ENCODE peak calls at places on chromosome 11, in four cellular contexts. One of them, this sample, is unnamed. For H3K9me3 and H3K36me3, the result is how much of the 10 kb centered on the place peaks cover.

GRCh38 chr11:73866095-73866579 is 10.5 kb downstream of the COA4 start:
- DNase-seq in cardiac muscle cell: no peak
- DNase-seq in PC-3: peak
- DNase-seq in stomach: no peak
- DNase-seq in this sample: peak

GRCh38 chr11:134559617-134559992 is 147.6 kb upstream of the B3GAT1 start:
- DNase-seq in cardiac muscle cell: no peak
- DNase-seq in stomach: no peak
- DNase-seq in PC-3: no peak
- DNase-seq in this sample: no peak

GRCh38 chr11:134463716-134464115 is 51.7 kb upstream of the B3GAT1 start:
- DNase-seq in stomach: no peak
- DNase-seq in PC-3: no peak
- DNase-seq in cardiac muscle cell: no peak
- DNase-seq in this sample: no peak

GRCh38 chr11:95501761-95502266 is 270.8 kb upstream of the SESN3 start:
- DNase-seq in cardiac muscle cell: no peak
- DNase-seq in stomach: no peak
- DNase-seq in PC-3: no peak
- DNase-seq in this sample: no peak

GRCh38 chr11:7480132-7480531 is 5.2 kb upstream of the OLFML1 start:
- DNase-seq in stomach: no peak
- DNase-seq in cardiac muscle cell: no peak
- DNase-seq in PC-3: no peak
- DNase-seq in this sample: no peak

GRCh38 chr11:87859583-87859982 is 315.7 kb downstream of the RAB38 start:
- DNase-seq in stomach: peak
- DNase-seq in cardiac muscle cell: peak
- DNase-seq in PC-3: peak
- DNase-seq in this sample: no peak

GRCh38 chr11:115933564-115933963 is 429.3 kb upstream of the CADM1 start:
- DNase-seq in cardiac muscle cell: peak
- DNase-seq in stomach: no peak
- DNase-seq in PC-3: no peak
- DNase-seq in this sample: no peak

GRCh38 chr11:12251651-12252560 is 125.5 kb upstream of the PARVA start:
- DNase-seq in PC-3: no peak
- DNase-seq in stomach: no peak
- DNase-seq in cardiac muscle cell: no peak
- DNase-seq in this sample: no peak

GRCh38 chr11:2664886-2665746 is 34.7 kb downstream of the KCNQ1OT1 start:
- DNase-seq in PC-3: no peak
- DNase-seq in stomach: peak
- DNase-seq in cardiac muscle cell: no peak
- DNase-seq in this sample: no peak

GRCh38 chr11:3201112-3201581 is 17.5 kb downstream of the MRGPRG start:
- DNase-seq in PC-3: no peak
- DNase-seq in stomach: no peak
- DNase-seq in cardiac muscle cell: no peak
- DNase-seq in this sample: no peak

GRCh38 chr11:6238902-6239301 is at the start of gene CNGA4:
- DNase-seq in PC-3: no peak
- DNase-seq in stomach: no peak
- DNase-seq in cardiac muscle cell: no peak
- DNase-seq in this sample: no peak

GRCh38 chr11:92423635-92424034 is 199.0 kb downstream of the FAT3 start:
- DNase-seq in PC-3: no peak
- DNase-seq in cardiac muscle cell: no peak
- DNase-seq in stomach: no peak
- DNase-seq in this sample: no peak

GRCh38 chr11:98107736-98108135 is 913.0 kb upstream of the CNTN5 start:
- DNase-seq in PC-3: no peak
- DNase-seq in cardiac muscle cell: peak
- DNase-seq in stomach: no peak
- DNase-seq in this sample: no peak

GRCh38 chr11:118434553-118435232 is 1.6 kb upstream of the KMT2A start:
- DNase-seq in stomach: no peak
- DNase-seq in cardiac muscle cell: peak
- DNase-seq in PC-3: peak
- DNase-seq in this sample: peak

GRCh38 chr11:132186699-132187098 is 816.3 kb downstream of the NTM start:
- DNase-seq in PC-3: no peak
- DNase-seq in cardiac muscle cell: peak
- DNase-seq in stomach: no peak
- DNase-seq in this sample: no peak

GRCh38 chr11:11948242-11948947 is 60.0 kb downstream of the DKK3 start:
- DNase-seq in cardiac muscle cell: no peak
- DNase-seq in PC-3: peak
- DNase-seq in stomach: no peak
- DNase-seq in this sample: no peak

GRCh38 chr11:131108780-131109179 is 192.5 kb upstream of the SNX19 start:
- DNase-seq in PC-3: peak
- DNase-seq in stomach: no peak
- DNase-seq in cardiac muscle cell: no peak
- DNase-seq in this sample: no peak

GRCh38 chr11:3126901-3127691 is 38.0 kb downstream of the OSBPL5 start:
- DNase-seq in stomach: no peak
- DNase-seq in PC-3: no peak
- DNase-seq in cardiac muscle cell: no peak
- DNase-seq in this sample: no peak

GRCh38 chr11:119798656-119799055 is 69.7 kb upstream of the NECTIN1 start:
- DNase-seq in PC-3: no peak
- DNase-seq in cardiac muscle cell: no peak
- DNase-seq in stomach: no peak
- DNase-seq in this sample: no peak

GRCh38 chr11:102874842-102875241 is at the start of gene MMP12:
- DNase-seq in stomach: no peak
- DNase-seq in PC-3: no peak
- DNase-seq in cardiac muscle cell: no peak
- DNase-seq in this sample: no peak

GRCh38 chr11:59997800-59998199 is 19.2 kb upstream of the OOSP4B start:
- DNase-seq in PC-3: peak
- DNase-seq in stomach: no peak
- DNase-seq in cardiac muscle cell: no peak
- DNase-seq in this sample: no peak

GRCh38 chr11:59289782-59290181 is 68.9 kb upstream of the OR5AN1 start:
- DNase-seq in stomach: no peak
- DNase-seq in cardiac muscle cell: no peak
- DNase-seq in PC-3: no peak
- DNase-seq in this sample: no peak

GRCh38 chr11:65863889-65864757 is 3.9 kb downstream of the MUS81 start:
- DNase-seq in PC-3: no peak
- DNase-seq in stomach: no peak
- DNase-seq in cardiac muscle cell: no peak
- DNase-seq in this sample: no peak

GRCh38 chr11:94457118-94458029 is 36.3 kb downstream of the MRE11 start:
- DNase-seq in stomach: no peak
- DNase-seq in PC-3: no peak
- DNase-seq in cardiac muscle cell: no peak
- DNase-seq in this sample: no peak

DNA sequence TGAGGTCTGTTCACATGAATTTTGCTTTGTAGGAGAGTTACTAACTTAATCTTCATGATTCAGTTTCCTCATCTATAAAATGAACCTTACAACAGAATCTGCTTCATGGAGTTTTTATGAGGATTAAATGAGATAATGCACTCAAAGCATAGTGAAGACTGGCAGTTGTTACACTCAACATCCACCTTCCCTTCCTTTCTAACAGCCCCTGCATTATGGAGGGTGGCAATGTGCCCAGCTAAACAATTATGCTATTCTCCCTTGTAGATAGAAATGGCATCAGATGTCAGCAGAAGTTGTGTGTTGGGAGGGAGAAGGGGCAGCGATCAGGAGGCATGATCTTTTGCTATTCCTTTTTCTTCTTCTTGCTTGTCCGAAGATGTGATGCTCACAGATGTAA is 6.5 kb downstream of the POU2AF1 start:
- DNase-seq in PC-3: no peak
- DNase-seq in cardiac muscle cell: no peak
- DNase-seq in stomach: no peak
- DNase-seq in this sample: no peak
- H3K4me3 ChIP-seq in PC-3: no peak
- H3K4me3 ChIP-seq in cardiac muscle cell: no peak
- H3K4me3 ChIP-seq in stomach: no peak
- H3K4me3 ChIP-seq in this sample: no peak

GRCh38 chr11:54979375-54979774 is 272.7 kb downstream of the OR4A5 start:
- DNase-seq in cardiac muscle cell: no peak
- DNase-seq in PC-3: no peak
- DNase-seq in stomach: no peak
- DNase-seq in this sample: no peak
- H3K9me3 ChIP-seq in cardiac muscle cell: under half
- H3K9me3 ChIP-seq in PC-3: half or more
- H3K9me3 ChIP-seq in stomach: half or more
- H3K9me3 ChIP-seq in this sample: under half

DNA sequence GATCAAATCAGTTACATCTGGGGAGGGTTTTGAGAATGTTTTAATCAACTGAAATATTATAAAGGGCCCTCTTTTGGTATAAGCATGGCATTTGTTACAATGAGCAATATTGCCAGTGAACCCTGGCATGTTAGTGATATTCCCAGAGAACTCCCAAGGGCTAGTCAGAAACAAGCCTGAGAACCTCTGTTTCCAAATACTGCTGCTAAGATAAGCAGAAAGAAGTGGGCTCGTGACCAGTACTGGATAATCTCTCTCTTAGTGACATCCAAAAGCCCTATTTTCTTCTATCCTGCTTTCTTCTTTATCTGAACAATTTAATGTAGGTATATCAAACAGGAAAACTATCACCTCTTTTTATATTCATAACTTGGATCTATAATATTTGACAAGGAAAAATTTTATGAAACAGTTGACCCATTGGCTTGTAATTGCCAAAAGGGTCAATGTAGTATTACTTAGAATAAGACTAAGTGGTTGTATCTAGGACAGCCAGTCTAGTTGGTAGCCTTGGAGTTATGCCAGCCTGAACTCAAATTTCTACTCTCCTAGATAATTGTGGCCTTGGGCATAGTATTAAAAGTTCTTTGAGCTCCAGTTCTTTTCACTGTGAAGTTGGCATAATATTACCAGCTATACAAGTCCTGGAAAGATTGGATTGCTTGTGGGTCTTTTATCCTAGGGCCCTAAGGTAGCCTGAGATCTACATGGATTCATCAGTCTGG is 15.7 kb downstream of the CAT start:
- DNase-seq in cardiac muscle cell: no peak
- DNase-seq in PC-3: no peak
- DNase-seq in stomach: no peak
- DNase-seq in this sample: no peak
- H3K36me3 ChIP-seq in cardiac muscle cell: under half
- H3K36me3 ChIP-seq in PC-3: half or more
- H3K36me3 ChIP-seq in stomach: half or more
- H3K36me3 ChIP-seq in this sample: half or more

GRCh38 chr11:64291746-64292457 is 800 bp downstream of the KCNK4 start:
- DNase-seq in stomach: no peak
- DNase-seq in cardiac muscle cell: no peak
- DNase-seq in PC-3: no peak
- DNase-seq in this sample: no peak
- H3K4me3 ChIP-seq in stomach: peak
- H3K4me3 ChIP-seq in cardiac muscle cell: peak
- H3K4me3 ChIP-seq in PC-3: peak
- H3K4me3 ChIP-seq in this sample: no peak

GRCh38 chr11:50080256-50080655 is 47.6 kb downstream of the OR4C45 start:
- DNase-seq in stomach: no peak
- DNase-seq in cardiac muscle cell: no peak
- DNase-seq in PC-3: no peak
- DNase-seq in this sample: no peak
- H3K9me3 ChIP-seq in stomach: under half
- H3K9me3 ChIP-seq in cardiac muscle cell: under half
- H3K9me3 ChIP-seq in PC-3: under half
- H3K9me3 ChIP-seq in this sample: under half

GRCh38 chr11:68655406-68655805 is 28.9 kb upstream of the GAL start:
- DNase-seq in cardiac muscle cell: no peak
- DNase-seq in PC-3: no peak
- DNase-seq in stomach: no peak
- DNase-seq in this sample: no peak
- H3K36me3 ChIP-seq in cardiac muscle cell: under half
- H3K36me3 ChIP-seq in PC-3: under half
- H3K36me3 ChIP-seq in stomach: under half
- H3K36me3 ChIP-seq in this sample: under half